ENCODE peak calls at places on chromosomes 4 and X, in nine cellular contexts. One of them, this sample, is unnamed.

GRCh38 chrX:11196476-11196875 is 85.3 kb downstream of the HCCS start:
- DNase-seq in left lung: no peak
- DNase-seq in upper lobe of left lung: no peak
- DNase-seq in suprapubic skin: no peak
- DNase-seq in foreskin keratinocyte: no peak
- DNase-seq in natural killer cell: no peak
- DNase-seq in AG10803: peak
- DNase-seq in foreskin fibroblast: peak
- DNase-seq in activated B cell treated with CpG ODN at 0.5 μM for 24 hours: no peak
- DNase-seq in this sample: no peak

GRCh38 chr4:15420642-15421041 is 7.2 kb upstream of the C1QTNF7 start:
- DNase-seq in suprapubic skin: no peak
- DNase-seq in natural killer cell: no peak
- DNase-seq in activated B cell treated with CpG ODN at 0.5 μM for 24 hours: no peak
- DNase-seq in foreskin keratinocyte: peak
- DNase-seq in upper lobe of left lung: no peak
- DNase-seq in left lung: no peak
- DNase-seq in AG10803: peak
- DNase-seq in foreskin fibroblast: peak
- DNase-seq in this sample: no peak

GRCh38 chr4:38328963-38329729 is 334.9 kb upstream of the KLF3 start:
- DNase-seq in foreskin keratinocyte: no peak
- DNase-seq in suprapubic skin: no peak
- DNase-seq in foreskin fibroblast: no peak
- DNase-seq in left lung: no peak
- DNase-seq in upper lobe of left lung: no peak
- DNase-seq in AG10803: no peak
- DNase-seq in activated B cell treated with CpG ODN at 0.5 μM for 24 hours: no peak
- DNase-seq in natural killer cell: no peak
- DNase-seq in this sample: no peak

GRCh38 chr4:3682236-3683076 is 83.7 kb upstream of the ADRA2C start:
- DNase-seq in activated B cell treated with CpG ODN at 0.5 μM for 24 hours: no peak
- DNase-seq in AG10803: no peak
- DNase-seq in foreskin keratinocyte: no peak
- DNase-seq in upper lobe of left lung: no peak
- DNase-seq in foreskin fibroblast: no peak
- DNase-seq in suprapubic skin: peak
- DNase-seq in left lung: peak
- DNase-seq in natural killer cell: no peak
- DNase-seq in this sample: peak

GRCh38 chr4:153929651-153930050 is 140.8 kb upstream of the SFRP2 start:
- DNase-seq in foreskin keratinocyte: no peak
- DNase-seq in upper lobe of left lung: no peak
- DNase-seq in activated B cell treated with CpG ODN at 0.5 μM for 24 hours: no peak
- DNase-seq in suprapubic skin: no peak
- DNase-seq in left lung: no peak
- DNase-seq in AG10803: no peak
- DNase-seq in foreskin fibroblast: no peak
- DNase-seq in natural killer cell: no peak
- DNase-seq in this sample: no peak

GRCh38 chrX:1027680-1028079 is 184.8 kb downstream of the CRLF2 start:
- DNase-seq in AG10803: no peak
- DNase-seq in foreskin keratinocyte: no peak
- DNase-seq in activated B cell treated with CpG ODN at 0.5 μM for 24 hours: no peak
- DNase-seq in upper lobe of left lung: no peak
- DNase-seq in foreskin fibroblast: no peak
- DNase-seq in left lung: no peak
- DNase-seq in natural killer cell: no peak
- DNase-seq in suprapubic skin: no peak
- DNase-seq in this sample: no peak

GRCh38 chrX:20265726-20266681 is 705 bp downstream of the RPS6KA3 start:
- DNase-seq in upper lobe of left lung: peak
- DNase-seq in AG10803: peak
- DNase-seq in natural killer cell: peak
- DNase-seq in activated B cell treated with CpG ODN at 0.5 μM for 24 hours: peak
- DNase-seq in suprapubic skin: peak
- DNase-seq in left lung: peak
- DNase-seq in foreskin keratinocyte: no peak
- DNase-seq in foreskin fibroblast: no peak
- DNase-seq in this sample: peak

GRCh38 chr4:119026662-119027444 is 108.8 kb upstream of the MYOZ2 start:
- DNase-seq in foreskin keratinocyte: no peak
- DNase-seq in upper lobe of left lung: no peak
- DNase-seq in foreskin fibroblast: no peak
- DNase-seq in activated B cell treated with CpG ODN at 0.5 μM for 24 hours: no peak
- DNase-seq in suprapubic skin: no peak
- DNase-seq in left lung: no peak
- DNase-seq in natural killer cell: no peak
- DNase-seq in AG10803: peak
- DNase-seq in this sample: no peak

GRCh38 chrX:67723580-67724351 is 179.9 kb downstream of the AR start:
- DNase-seq in natural killer cell: no peak
- DNase-seq in foreskin fibroblast: no peak
- DNase-seq in activated B cell treated with CpG ODN at 0.5 μM for 24 hours: no peak
- DNase-seq in AG10803: no peak
- DNase-seq in suprapubic skin: no peak
- DNase-seq in upper lobe of left lung: no peak
- DNase-seq in foreskin keratinocyte: no peak
- DNase-seq in left lung: no peak
- DNase-seq in this sample: no peak

GRCh38 chr4:61619528-61619927 is 419.4 kb downstream of the ADGRL3 start:
- DNase-seq in foreskin fibroblast: no peak
- DNase-seq in upper lobe of left lung: no peak
- DNase-seq in activated B cell treated with CpG ODN at 0.5 μM for 24 hours: no peak
- DNase-seq in natural killer cell: no peak
- DNase-seq in foreskin keratinocyte: no peak
- DNase-seq in AG10803: no peak
- DNase-seq in left lung: no peak
- DNase-seq in suprapubic skin: no peak
- DNase-seq in this sample: no peak

GRCh38 chrX:136055651-136056221 is 70.5 kb downstream of the SLC9A6 start:
- DNase-seq in upper lobe of left lung: no peak
- DNase-seq in foreskin fibroblast: peak
- DNase-seq in natural killer cell: no peak
- DNase-seq in activated B cell treated with CpG ODN at 0.5 μM for 24 hours: no peak
- DNase-seq in left lung: no peak
- DNase-seq in suprapubic skin: no peak
- DNase-seq in AG10803: peak
- DNase-seq in foreskin keratinocyte: no peak
- DNase-seq in this sample: no peak

GRCh38 chr4:86387013-86387412 is 27.2 kb upstream of the MAPK10 start:
- DNase-seq in natural killer cell: no peak
- DNase-seq in AG10803: no peak
- DNase-seq in suprapubic skin: no peak
- DNase-seq in foreskin fibroblast: no peak
- DNase-seq in left lung: no peak
- DNase-seq in foreskin keratinocyte: no peak
- DNase-seq in upper lobe of left lung: no peak
- DNase-seq in activated B cell treated with CpG ODN at 0.5 μM for 24 hours: no peak
- DNase-seq in this sample: no peak

GRCh38 chr4:184697956-184698355 is 35.9 kb downstream of the CENPU start:
- DNase-seq in natural killer cell: no peak
- DNase-seq in foreskin keratinocyte: no peak
- DNase-seq in upper lobe of left lung: no peak
- DNase-seq in foreskin fibroblast: no peak
- DNase-seq in suprapubic skin: no peak
- DNase-seq in AG10803: no peak
- DNase-seq in left lung: no peak
- DNase-seq in activated B cell treated with CpG ODN at 0.5 μM for 24 hours: no peak
- DNase-seq in this sample: no peak

DNA sequence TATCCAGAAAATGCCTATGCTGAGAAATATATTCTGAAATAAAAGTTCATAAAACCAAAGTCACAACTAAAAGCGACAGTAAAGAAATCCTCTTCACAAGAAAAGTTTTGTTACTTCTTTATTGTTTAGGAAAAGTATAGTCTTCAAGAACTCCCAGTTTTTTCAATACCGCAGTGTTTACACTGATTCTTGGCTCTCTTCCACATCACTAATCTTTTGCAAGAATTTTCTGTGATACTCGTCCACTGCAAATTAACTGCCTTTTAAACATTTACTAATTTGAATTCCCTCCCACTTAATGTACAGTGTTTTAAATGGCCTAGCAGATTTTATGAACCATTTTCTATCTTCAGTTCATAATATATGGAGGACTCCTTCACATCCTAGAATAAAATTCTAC is 65.1 kb downstream of the HPGDS start:
- DNase-seq in suprapubic skin: no peak
- DNase-seq in natural killer cell: no peak
- DNase-seq in activated B cell treated with CpG ODN at 0.5 μM for 24 hours: no peak
- DNase-seq in left lung: no peak
- DNase-seq in foreskin fibroblast: no peak
- DNase-seq in AG10803: no peak
- DNase-seq in upper lobe of left lung: no peak
- DNase-seq in foreskin keratinocyte: no peak
- DNase-seq in this sample: no peak
- TF ChIP-seq CTCF in suprapubic skin: no peak
- TF ChIP-seq CTCF in natural killer cell: no peak
- TF ChIP-seq CTCF in activated B cell treated with CpG ODN at 0.5 μM for 24 hours: no peak
- TF ChIP-seq CTCF in left lung: no peak
- TF ChIP-seq CTCF in foreskin fibroblast: no peak
- TF ChIP-seq CTCF in AG10803: no peak
- TF ChIP-seq CTCF in upper lobe of left lung: no peak
- TF ChIP-seq CTCF in foreskin keratinocyte: no peak
- TF ChIP-seq CTCF in this sample: no peak

DNA sequence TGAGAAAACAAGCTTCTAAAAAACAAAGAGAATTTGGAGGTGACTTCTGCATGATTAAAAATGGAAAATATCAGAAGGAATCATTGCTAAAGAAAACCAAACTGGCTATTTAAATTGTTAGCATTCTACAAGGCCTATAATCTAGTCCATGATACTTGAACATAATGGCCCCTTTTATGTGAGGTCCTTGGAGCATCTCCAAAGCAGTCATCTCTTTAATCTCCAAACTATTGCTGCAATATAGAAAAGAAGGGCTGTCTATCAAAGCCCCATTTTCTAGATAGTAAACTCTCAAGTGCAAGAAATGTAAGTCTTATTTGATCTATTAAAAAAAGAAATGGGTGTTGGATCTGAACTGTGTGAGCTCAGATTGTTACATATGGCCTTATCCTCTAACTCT is 615.1 kb downstream of the CENPC start:
- DNase-seq in foreskin fibroblast: no peak
- DNase-seq in upper lobe of left lung: no peak
- DNase-seq in natural killer cell: no peak
- DNase-seq in foreskin keratinocyte: no peak
- DNase-seq in left lung: no peak
- DNase-seq in suprapubic skin: no peak
- DNase-seq in activated B cell treated with CpG ODN at 0.5 μM for 24 hours: no peak
- DNase-seq in AG10803: no peak
- DNase-seq in this sample: no peak
- TF ChIP-seq CTCF in foreskin fibroblast: no peak
- TF ChIP-seq CTCF in upper lobe of left lung: no peak
- TF ChIP-seq CTCF in natural killer cell: no peak
- TF ChIP-seq CTCF in foreskin keratinocyte: no peak
- TF ChIP-seq CTCF in left lung: no peak
- TF ChIP-seq CTCF in suprapubic skin: no peak
- TF ChIP-seq CTCF in activated B cell treated with CpG ODN at 0.5 μM for 24 hours: no peak
- TF ChIP-seq CTCF in AG10803: no peak
- TF ChIP-seq CTCF in this sample: no peak

GRCh38 chr4:22356996-22357596 is 158.8 kb downstream of the ADGRA3 start:
- DNase-seq in foreskin keratinocyte: peak
- DNase-seq in upper lobe of left lung: no peak
- DNase-seq in natural killer cell: no peak
- DNase-seq in foreskin fibroblast: no peak
- DNase-seq in AG10803: peak
- DNase-seq in activated B cell treated with CpG ODN at 0.5 μM for 24 hours: no peak
- DNase-seq in suprapubic skin: no peak
- DNase-seq in left lung: no peak
- DNase-seq in this sample: no peak
- TF ChIP-seq CTCF in foreskin keratinocyte: peak
- TF ChIP-seq CTCF in upper lobe of left lung: no peak
- TF ChIP-seq CTCF in natural killer cell: no peak
- TF ChIP-seq CTCF in foreskin fibroblast: peak
- TF ChIP-seq CTCF in AG10803: peak
- TF ChIP-seq CTCF in activated B cell treated with CpG ODN at 0.5 μM for 24 hours: no peak
- TF ChIP-seq CTCF in suprapubic skin: no peak
- TF ChIP-seq CTCF in left lung: no peak
- TF ChIP-seq CTCF in this sample: no peak

GRCh38 chrX:102345916-102346315 is 93.9 kb downstream of the NXF2B start:
- DNase-seq in activated B cell treated with CpG ODN at 0.5 μM for 24 hours: peak
- DNase-seq in foreskin fibroblast: peak
- DNase-seq in AG10803: peak
- DNase-seq in upper lobe of left lung: no peak
- DNase-seq in left lung: peak
- DNase-seq in suprapubic skin: peak
- DNase-seq in natural killer cell: peak
- DNase-seq in foreskin keratinocyte: no peak
- DNase-seq in this sample: no peak

GRCh38 chrX:102339312-102340298 is 92.6 kb downstream of the NXF2 start:
- DNase-seq in upper lobe of left lung: peak
- DNase-seq in AG10803: no peak
- DNase-seq in foreskin keratinocyte: no peak
- DNase-seq in natural killer cell: no peak
- DNase-seq in foreskin fibroblast: no peak
- DNase-seq in suprapubic skin: peak
- DNase-seq in left lung: no peak
- DNase-seq in activated B cell treated with CpG ODN at 0.5 μM for 24 hours: no peak
- DNase-seq in this sample: no peak

GRCh38 chrX:102338162-102338561 is 91.2 kb downstream of the NXF2 start:
- DNase-seq in foreskin keratinocyte: no peak
- DNase-seq in foreskin fibroblast: no peak
- DNase-seq in suprapubic skin: peak
- DNase-seq in AG10803: no peak
- DNase-seq in upper lobe of left lung: no peak
- DNase-seq in activated B cell treated with CpG ODN at 0.5 μM for 24 hours: no peak
- DNase-seq in natural killer cell: no peak
- DNase-seq in left lung: no peak
- DNase-seq in this sample: no peak

GRCh38 chrX:102341867-102342266 is 94.9 kb downstream of the NXF2 start:
- DNase-seq in left lung: no peak
- DNase-seq in suprapubic skin: no peak
- DNase-seq in foreskin keratinocyte: no peak
- DNase-seq in foreskin fibroblast: peak
- DNase-seq in AG10803: no peak
- DNase-seq in upper lobe of left lung: no peak
- DNase-seq in activated B cell treated with CpG ODN at 0.5 μM for 24 hours: no peak
- DNase-seq in natural killer cell: no peak
- DNase-seq in this sample: no peak
- TF ChIP-seq CTCF in left lung: no peak
- TF ChIP-seq CTCF in suprapubic skin: no peak
- TF ChIP-seq CTCF in foreskin keratinocyte: peak
- TF ChIP-seq CTCF in foreskin fibroblast: peak
- TF ChIP-seq CTCF in AG10803: peak
- TF ChIP-seq CTCF in upper lobe of left lung: no peak
- TF ChIP-seq CTCF in activated B cell treated with CpG ODN at 0.5 μM for 24 hours: no peak
- TF ChIP-seq CTCF in natural killer cell: no peak
- TF ChIP-seq CTCF in this sample: no peak

GRCh38 chrX:73863268-73863667 is 300.3 kb downstream of the CHIC1 start:
- DNase-seq in foreskin keratinocyte: no peak
- DNase-seq in foreskin fibroblast: no peak
- DNase-seq in suprapubic skin: no peak
- DNase-seq in activated B cell treated with CpG ODN at 0.5 μM for 24 hours: no peak
- DNase-seq in upper lobe of left lung: no peak
- DNase-seq in natural killer cell: no peak
- DNase-seq in AG10803: no peak
- DNase-seq in left lung: no peak
- DNase-seq in this sample: no peak
- TF ChIP-seq CTCF in foreskin keratinocyte: no peak
- TF ChIP-seq CTCF in foreskin fibroblast: no peak
- TF ChIP-seq CTCF in suprapubic skin: no peak
- TF ChIP-seq CTCF in activated B cell treated with CpG ODN at 0.5 μM for 24 hours: no peak
- TF ChIP-seq CTCF in upper lobe of left lung: no peak
- TF ChIP-seq CTCF in natural killer cell: no peak
- TF ChIP-seq CTCF in AG10803: no peak
- TF ChIP-seq CTCF in left lung: no peak
- TF ChIP-seq CTCF in this sample: no peak

This sample was measured in CD14-positive monocyte.